ENCODE peak calls at places on chromosomes 16 and 17, in ten cellular contexts. X is CD8-positive, alpha-beta memory T cell; N is stromal cell of bone marrow; A is ELF-1; D is tibial artery; K is stimulated activated CD8-positive, alpha-beta memory T cell treated with anti-CD3 and anti-CD28 coated beads, Interleukin-12 subunit alpha, Interleukin-12 subunit beta, amount 100 ng/mL, for 4 hours; C is NCI-H446 treated with DMSO at 0.1 percent for 48 hours; H is neural crest cell; R is NCI-H774; O is LoVo. Y is an unnamed sample.

GRCh38 chr17:59492091-59492451 is 73.3 kb upstream of the DHX40 start:
- DNase-seq in O (no peak), K (no peak), X (no peak), H (no peak), C (no peak), N (no peak), R (no peak), A (peak), D (no peak), Y (no peak)

GRCh38 chr17:79921411-79922160 is 82.3 kb upstream of the CBX4 start:
- DNase-seq in A (no peak), N (no peak), O (no peak), R (no peak), D (no peak), K (no peak), C (no peak), X (no peak), H (no peak), Y (no peak)

GRCh38 chr17:50346313-50347086 is 574 bp downstream of the XYLT2 start:
- DNase-seq in A (peak), O (peak), K (peak), H (peak), D (peak), R (no peak), N (no peak), X (peak), C (no peak), Y (no peak)

GRCh38 chr16:20952144-20952797 is 51.7 kb downstream of the LYRM1 start:
- DNase-seq in H (no peak), N (no peak), C (no peak), R (no peak), K (no peak), A (no peak), X (no peak), D (no peak), O (peak), Y (no peak)

GRCh38 chr17:9350083-9350482 is 225.5 kb downstream of the STX8 start:
- DNase-seq in A (no peak), O (no peak), N (peak), K (no peak), R (no peak), D (no peak), H (no peak), C (no peak), X (no peak), Y (no peak)

GRCh38 chr16:66515543-66516171 is 34.3 kb downstream of the TK2 start:
- DNase-seq in C (no peak), N (no peak), K (no peak), A (peak), R (no peak), X (no peak), H (no peak), D (peak), O (no peak), Y (no peak)

GRCh38 chr17:21228845-21229244 is 14.9 kb upstream of the TMEM11 start:
- DNase-seq in O (no peak), K (no peak), X (no peak), N (no peak), D (no peak), H (no peak), A (no peak), R (no peak), C (no peak), Y (no peak)

GRCh38 chr16:57166951-57167350 is 18.9 kb downstream of the PSME3IP1 start:
- DNase-seq in K (no peak), O (no peak), C (no peak), N (peak), H (no peak), X (no peak), A (no peak), D (no peak), R (no peak), Y (no peak)

GRCh38 chr16:56102159-56102798 is 89.0 kb upstream of the GNAO1 start:
- DNase-seq in K (no peak), C (peak), O (no peak), A (peak), H (no peak), D (no peak), X (no peak), N (peak), R (no peak), Y (peak)

GRCh38 chr16:70697601-70698170 is 11.8 kb upstream of the MTSS2 start:
- DNase-seq in H (no peak), K (no peak), C (no peak), X (no peak), D (peak), A (peak), N (no peak), O (no peak), R (no peak), Y (no peak)

GRCh38 chr17:38702900-38703741 is 2.0 kb upstream of the MLLT6 start:
- DNase-seq in O (peak), R (no peak), X (no peak), H (peak), C (no peak), N (no peak), A (no peak), D (no peak), K (no peak), Y (no peak)

GRCh38 chr17:4142107-4142900 is 526 bp downstream of the ZZEF1 start:
- DNase-seq in A (peak), K (no peak), X (peak), R (no peak), N (no peak), H (peak), O (no peak), C (no peak), D (peak), Y (no peak)

GRCh38 chr17:80516533-80516932 is 28.1 kb upstream of the RPTOR start:
- DNase-seq in K (no peak), R (no peak), O (no peak), H (no peak), D (no peak), A (no peak), X (no peak), C (no peak), N (no peak), Y (no peak)

GRCh38 chr17:82664701-82665182 is 16.5 kb upstream of the WDR45B start:
- DNase-seq in H (no peak), D (no peak), O (no peak), A (no peak), R (no peak), X (no peak), K (no peak), N (no peak), C (no peak), Y (no peak)

GRCh38 chr16:31427441-31428276 is 501 bp downstream of the COX6A2 start:
- DNase-seq in H (no peak), D (peak), N (no peak), R (no peak), C (no peak), K (peak), X (peak), O (no peak), A (no peak), Y (no peak)

GRCh38 chr17:19383681-19384470 is 3.1 kb downstream of the MFAP4 start:
- DNase-seq in X (no peak), R (no peak), N (no peak), C (no peak), K (no peak), A (no peak), D (peak), O (no peak), H (no peak), Y (no peak)

GRCh38 chr16:79599256-79599836 is 1.2 kb downstream of the MAF start:
- DNase-seq in K (no peak), H (peak), N (no peak), D (no peak), R (no peak), X (peak), O (no peak), A (no peak), C (no peak), Y (no peak)

GRCh38 chr16:58732545-58733247 is 1.4 kb downstream of the GOT2 start:
- DNase-seq in X (no peak), A (peak), O (no peak), N (peak), R (no peak), D (no peak), K (no peak), C (no peak), H (no peak), Y (no peak)

GRCh38 chr16:20114356-20114755 is 40.7 kb upstream of the GPR139 start:
- DNase-seq in D (no peak), A (no peak), N (no peak), H (no peak), K (no peak), X (no peak), C (no peak), O (peak), R (no peak), Y (no peak)

GRCh38 chr16:82947675-82948074 is 320.9 kb downstream of the CDH13 start:
- DNase-seq in H (no peak), N (no peak), K (no peak), X (no peak), A (no peak), O (no peak), C (no peak), D (no peak), R (no peak), Y (no peak)

GRCh38 chr16:26281681-26282080 is 589.9 kb downstream of the HS3ST4 start:
- DNase-seq in R (no peak), O (no peak), D (no peak), C (no peak), A (peak), H (no peak), X (no peak), K (no peak), N (no peak), Y (no peak)

GRCh38 chr17:77231076-77231871 is 90.5 kb downstream of the SEC14L1 start:
- DNase-seq in R (no peak), N (no peak), D (no peak), C (no peak), A (peak), H (no peak), K (no peak), X (no peak), O (no peak), Y (no peak)

GRCh38 chr16:49961087-49961486 is 63.9 kb upstream of the CNEP1R1 start:
- DNase-seq in O (no peak), X (no peak), K (no peak), R (peak), D (no peak), H (no peak), A (no peak), N (no peak), C (no peak), Y (no peak)

GRCh38 chr16:89325861-89326471 is 108.5 kb downstream of the ZNF778 start:
- DNase-seq in K (no peak), A (no peak), H (no peak), R (no peak), C (no peak), X (no peak), D (peak), O (no peak), N (peak), Y (peak)

GRCh38 chr16:85851034-85851780 is 47.8 kb upstream of the IRF8 start:
- DNase-seq in C (no peak), R (no peak), A (no peak), D (peak), K (no peak), H (no peak), O (no peak), X (no peak), N (no peak), Y (no peak)

GRCh38 chr17:10772425-10773380 is 31.2 kb downstream of the TMEM238L start:
- DNase-seq in X (no peak), N (no peak), H (peak), D (peak), R (no peak), C (no peak), A (peak), K (no peak), O (no peak), Y (peak)

GRCh38 chr17:4009164-4009785 is 45.0 kb upstream of the ATP2A3 start:
- DNase-seq in O (no peak), A (no peak), D (no peak), X (no peak), K (no peak), C (no peak), H (no peak), R (no peak), N (no peak), Y (no peak)

GRCh38 chr17:1058423-1059130 is 61.6 kb downstream of the TIMM22 start:
- DNase-seq in H (peak), C (peak), X (no peak), A (peak), D (no peak), N (peak), O (peak), K (peak), R (peak), Y (peak)

GRCh38 chr16:69126221-69126620 is 6.2 kb downstream of the CHTF8 start:
- DNase-seq in H (no peak), O (no peak), K (no peak), C (no peak), D (no peak), N (no peak), R (no peak), A (no peak), X (no peak), Y (no peak)